ENCODE peak calls at places on chromosomes 4 and X, in six cellular contexts. T is NCI-H146, P is GF-D8, G is midbrain, L is hippocampal formation, V is AG08396. Z is an unnamed sample.
A peak's percentile ranks its signal among the peaks of the same experiment; 100 is the strongest.

GRCh38 chr4:8188743-8189550 is 10.1 kb upstream of the SH3TC1 start:
- DNase-seq in V (peak; percentile 55), T (no peak), P (no peak), G (peak; percentile 37), L (no peak), Z (no peak)

GRCh38 chrX:19613645-19614323 is 98.5 kb upstream of the MAP3K15 start:
- DNase-seq in T (no peak), L (no peak), P (no peak), V (no peak), G (no peak), Z (no peak)

GRCh38 chr4:81493895-81494490 is 22.3 kb upstream of the RASGEF1B start:
- DNase-seq in P (no peak), G (no peak), L (no peak), V (no peak), T (no peak), Z (peak; percentile 68)

GRCh38 chrX:43510194-43510593 is 145.9 kb upstream of the MAOA start:
- DNase-seq in T (no peak), L (no peak), P (no peak), G (no peak), V (no peak), Z (no peak)

GRCh38 chr4:70761276-70761816 is 39.6 kb downstream of the RUFY3 start:
- DNase-seq in P (no peak), T (no peak), V (no peak), G (no peak), L (no peak), Z (no peak)

GRCh38 chrX:115560978-115561604 is at the start of gene PLS3:
- DNase-seq in P (no peak), V (peak; percentile 87), L (peak; percentile 65), T (peak; percentile 82), G (peak; percentile 64), Z (peak; percentile 63)

GRCh38 chrX:8867454-8867853 is 66.3 kb upstream of the FAM9A start:
- DNase-seq in V (no peak), L (no peak), G (no peak), T (no peak), P (no peak), Z (no peak)

GRCh38 chr4:78766026-78766425 is 10.1 kb upstream of the BMP2K start:
- DNase-seq in L (no peak), T (no peak), G (no peak), V (no peak), P (no peak), Z (no peak)

GRCh38 chrX:63686878-63687714 is 97.9 kb downstream of the ARHGEF9 start:
- DNase-seq in T (peak; percentile 6), V (peak; percentile 52), G (no peak), P (no peak), L (no peak), Z (peak; percentile 65)

Z was measured in Kasumi-1.